ENCODE peak calls at places on chromosomes 11 and 22, in five cellular contexts. One of them, this sample, is unnamed.

GRCh38 chr22:37253164-37253660 is 9.1 kb upstream of the RAC2 start:
- DNase-seq in small intestine: no peak
- DNase-seq in anterior cingulate cortex: no peak
- DNase-seq in kidney glomerular epithelial cell: no peak
- DNase-seq in tibial nerve: no peak
- DNase-seq in this sample: no peak

GRCh38 chr11:134574425-134574824 is 162.4 kb upstream of the B3GAT1 start:
- DNase-seq in small intestine: no peak
- DNase-seq in anterior cingulate cortex: no peak
- DNase-seq in kidney glomerular epithelial cell: no peak
- DNase-seq in tibial nerve: no peak
- DNase-seq in this sample: no peak

GRCh38 chr11:115663790-115664189 is 159.6 kb upstream of the CADM1 start:
- DNase-seq in small intestine: no peak
- DNase-seq in anterior cingulate cortex: peak
- DNase-seq in kidney glomerular epithelial cell: no peak
- DNase-seq in tibial nerve: no peak
- DNase-seq in this sample: no peak

GRCh38 chr11:26137651-26138050 is 194.3 kb upstream of the ANO3 start:
- DNase-seq in small intestine: no peak
- DNase-seq in anterior cingulate cortex: no peak
- DNase-seq in kidney glomerular epithelial cell: no peak
- DNase-seq in tibial nerve: no peak
- DNase-seq in this sample: no peak

GRCh38 chr22:45208993-45209838 is 31.5 kb downstream of the KIAA0930 start:
- DNase-seq in small intestine: no peak
- DNase-seq in anterior cingulate cortex: peak
- DNase-seq in kidney glomerular epithelial cell: peak
- DNase-seq in tibial nerve: no peak
- DNase-seq in this sample: peak

GRCh38 chr11:19243143-19243542 is 2.4 kb upstream of the E2F8 start:
- DNase-seq in small intestine: no peak
- DNase-seq in anterior cingulate cortex: no peak
- DNase-seq in kidney glomerular epithelial cell: no peak
- DNase-seq in tibial nerve: no peak
- DNase-seq in this sample: no peak

GRCh38 chr11:1060885-1061616 is 13.6 kb upstream of the MUC2 start:
- DNase-seq in small intestine: peak
- DNase-seq in anterior cingulate cortex: no peak
- DNase-seq in kidney glomerular epithelial cell: no peak
- DNase-seq in tibial nerve: no peak
- DNase-seq in this sample: peak

GRCh38 chr11:33410086-33410765 is 153.0 kb downstream of the HIPK3 start:
- DNase-seq in small intestine: no peak
- DNase-seq in anterior cingulate cortex: no peak
- DNase-seq in kidney glomerular epithelial cell: no peak
- DNase-seq in tibial nerve: no peak
- DNase-seq in this sample: no peak

GRCh38 chr11:9574556-9574805 is 1.0 kb downstream of the WEE1 start:
- DNase-seq in small intestine: no peak
- DNase-seq in anterior cingulate cortex: no peak
- DNase-seq in kidney glomerular epithelial cell: no peak
- DNase-seq in tibial nerve: no peak
- DNase-seq in this sample: peak

GRCh38 chr11:116510166-116510565 is 262.6 kb downstream of the BUD13 start:
- DNase-seq in small intestine: no peak
- DNase-seq in anterior cingulate cortex: no peak
- DNase-seq in kidney glomerular epithelial cell: no peak
- DNase-seq in tibial nerve: no peak
- DNase-seq in this sample: no peak

GRCh38 chr11:7759010-7759409 is 37.7 kb downstream of the OR5P2 start:
- DNase-seq in small intestine: no peak
- DNase-seq in anterior cingulate cortex: no peak
- DNase-seq in kidney glomerular epithelial cell: no peak
- DNase-seq in tibial nerve: no peak
- DNase-seq in this sample: no peak